ENCODE peak calls at places on chromosomes 16 and 17, in five cellular contexts. H, F, J, N and O are unnamed samples.

GRCh38 chr16:67241008-67241900 is 6.0 kb downstream of the FHOD1 start:
- DNase-seq in H (no peak), J (peak), F (peak), N (no peak), O (peak)

GRCh38 chr16:81730090-81731051 is 48.7 kb upstream of the PLCG2 start:
- DNase-seq in F (peak), H (peak), J (peak), N (no peak), O (peak)

GRCh38 chr17:2068101-2068518 is 13.2 kb downstream of the HIC1 start:
- DNase-seq in N (no peak), J (peak), F (no peak), H (no peak), O (peak)

GRCh38 chr16:73846292-73846849 is 450.2 kb upstream of the PSMD7 start:
- DNase-seq in J (no peak), F (no peak), H (no peak), N (no peak), O (no peak)

GRCh38 chr17:41527076-41528023 is 758 bp downstream of the KRT19 start:
- DNase-seq in F (no peak), H (no peak), J (no peak), N (no peak), O (no peak)

GRCh38 chr16:49439050-49439449 is 65.4 kb downstream of the C16orf78 start:
- DNase-seq in N (no peak), J (no peak), F (no peak), H (no peak), O (no peak)

GRCh38 chr16:25689137-25689836 is 2.5 kb upstream of the HS3ST4 start:
- DNase-seq in N (no peak), H (no peak), F (no peak), J (no peak), O (no peak)

GRCh38 chr16:85998178-85998867 is 99.4 kb downstream of the IRF8 start:
- DNase-seq in J (no peak), H (no peak), F (no peak), N (no peak), O (no peak)